ENCODE peak calls at places on chromosomes 16 and 17, in ten cellular contexts. One of them, this sample, is unnamed.

GRCh38 chr16:82580293-82580900 is 46.4 kb upstream of the CDH13 start:
- DNase-seq in OCI-LY7: peak
- DNase-seq in colonic mucosa: peak
- DNase-seq in GM12878: no peak
- DNase-seq in AG10803: peak
- DNase-seq in neural progenitor cell: peak
- DNase-seq in lower leg skin: no peak
- DNase-seq in H9: no peak
- DNase-seq in choroid plexus epithelial cell: peak
- DNase-seq in AG04449: no peak
- DNase-seq in this sample: no peak

GRCh38 chr16:12143776-12144175 is 167.2 kb downstream of the SNX29 start:
- DNase-seq in GM12878: no peak
- DNase-seq in neural progenitor cell: no peak
- DNase-seq in H9: no peak
- DNase-seq in choroid plexus epithelial cell: no peak
- DNase-seq in AG10803: no peak
- DNase-seq in lower leg skin: no peak
- DNase-seq in OCI-LY7: no peak
- DNase-seq in colonic mucosa: no peak
- DNase-seq in AG04449: no peak
- DNase-seq in this sample: no peak

GRCh38 chr16:80580109-80580832 is 39.5 kb downstream of the DYNLRB2 start:
- DNase-seq in neural progenitor cell: no peak
- DNase-seq in H9: no peak
- DNase-seq in GM12878: peak
- DNase-seq in AG04449: no peak
- DNase-seq in OCI-LY7: no peak
- DNase-seq in colonic mucosa: no peak
- DNase-seq in lower leg skin: peak
- DNase-seq in choroid plexus epithelial cell: peak
- DNase-seq in AG10803: peak
- DNase-seq in this sample: peak

GRCh38 chr17:65278050-65278819 is 141.1 kb downstream of the RGS9 start:
- DNase-seq in AG04449: no peak
- DNase-seq in choroid plexus epithelial cell: peak
- DNase-seq in GM12878: no peak
- DNase-seq in lower leg skin: peak
- DNase-seq in OCI-LY7: peak
- DNase-seq in colonic mucosa: peak
- DNase-seq in AG10803: peak
- DNase-seq in H9: peak
- DNase-seq in neural progenitor cell: peak
- DNase-seq in this sample: peak

GRCh38 chr16:24544640-24545039 is 5.3 kb downstream of the RBBP6 start:
- DNase-seq in neural progenitor cell: no peak
- DNase-seq in H9: no peak
- DNase-seq in AG04449: no peak
- DNase-seq in choroid plexus epithelial cell: no peak
- DNase-seq in OCI-LY7: no peak
- DNase-seq in colonic mucosa: no peak
- DNase-seq in AG10803: peak
- DNase-seq in GM12878: no peak
- DNase-seq in lower leg skin: no peak
- DNase-seq in this sample: no peak

GRCh38 chr16:4376126-4376819 is 4.6 kb downstream of the VASN start:
- DNase-seq in neural progenitor cell: peak
- DNase-seq in colonic mucosa: peak
- DNase-seq in choroid plexus epithelial cell: peak
- DNase-seq in GM12878: no peak
- DNase-seq in AG10803: peak
- DNase-seq in lower leg skin: peak
- DNase-seq in H9: no peak
- DNase-seq in AG04449: no peak
- DNase-seq in OCI-LY7: no peak
- DNase-seq in this sample: peak

GRCh38 chr17:68398731-68399637 is 58.3 kb downstream of the WIPI1 start:
- DNase-seq in H9: peak
- DNase-seq in neural progenitor cell: peak
- DNase-seq in colonic mucosa: peak
- DNase-seq in GM12878: no peak
- DNase-seq in choroid plexus epithelial cell: peak
- DNase-seq in AG04449: peak
- DNase-seq in OCI-LY7: peak
- DNase-seq in AG10803: peak
- DNase-seq in lower leg skin: peak
- DNase-seq in this sample: peak

GRCh38 chr17:81142301-81143199 is 22.8 kb upstream of the PVALEF start:
- DNase-seq in OCI-LY7: peak
- DNase-seq in GM12878: peak
- DNase-seq in AG04449: peak
- DNase-seq in AG10803: peak
- DNase-seq in choroid plexus epithelial cell: peak
- DNase-seq in lower leg skin: peak
- DNase-seq in colonic mucosa: peak
- DNase-seq in neural progenitor cell: peak
- DNase-seq in H9: peak
- DNase-seq in this sample: peak

GRCh38 chr17:67385122-67385988 is 8.3 kb downstream of the PITPNC1 start:
- DNase-seq in OCI-LY7: no peak
- DNase-seq in neural progenitor cell: no peak
- DNase-seq in choroid plexus epithelial cell: no peak
- DNase-seq in H9: no peak
- DNase-seq in GM12878: no peak
- DNase-seq in AG10803: no peak
- DNase-seq in AG04449: no peak
- DNase-seq in lower leg skin: no peak
- DNase-seq in colonic mucosa: no peak
- DNase-seq in this sample: no peak

GRCh38 chr17:75492555-75493168 is 22.7 kb downstream of the CASKIN2 start:
- DNase-seq in lower leg skin: no peak
- DNase-seq in AG04449: no peak
- DNase-seq in AG10803: no peak
- DNase-seq in choroid plexus epithelial cell: no peak
- DNase-seq in colonic mucosa: no peak
- DNase-seq in H9: no peak
- DNase-seq in neural progenitor cell: no peak
- DNase-seq in OCI-LY7: no peak
- DNase-seq in GM12878: no peak
- DNase-seq in this sample: no peak

GRCh38 chr17:13557077-13557476 is 44.7 kb downstream of the HS3ST3A1 start:
- DNase-seq in choroid plexus epithelial cell: peak
- DNase-seq in AG10803: peak
- DNase-seq in OCI-LY7: no peak
- DNase-seq in lower leg skin: no peak
- DNase-seq in neural progenitor cell: no peak
- DNase-seq in H9: no peak
- DNase-seq in colonic mucosa: no peak
- DNase-seq in GM12878: no peak
- DNase-seq in AG04449: peak
- DNase-seq in this sample: peak

GRCh38 chr16:23549938-23550337 is 7.2 kb downstream of the EARS2 start:
- DNase-seq in H9: no peak
- DNase-seq in choroid plexus epithelial cell: no peak
- DNase-seq in GM12878: no peak
- DNase-seq in OCI-LY7: no peak
- DNase-seq in neural progenitor cell: no peak
- DNase-seq in AG04449: no peak
- DNase-seq in AG10803: no peak
- DNase-seq in lower leg skin: no peak
- DNase-seq in colonic mucosa: no peak
- DNase-seq in this sample: no peak

GRCh38 chr17:16418684-16419066 is 3.3 kb downstream of the TRPV2 start:
- DNase-seq in choroid plexus epithelial cell: no peak
- DNase-seq in AG04449: no peak
- DNase-seq in H9: no peak
- DNase-seq in OCI-LY7: no peak
- DNase-seq in colonic mucosa: no peak
- DNase-seq in GM12878: no peak
- DNase-seq in AG10803: no peak
- DNase-seq in neural progenitor cell: no peak
- DNase-seq in lower leg skin: no peak
- DNase-seq in this sample: no peak

GRCh38 chr17:65930140-65930715 is 261.7 kb downstream of the CEP112 start:
- DNase-seq in AG10803: peak
- DNase-seq in GM12878: no peak
- DNase-seq in colonic mucosa: no peak
- DNase-seq in choroid plexus epithelial cell: no peak
- DNase-seq in neural progenitor cell: no peak
- DNase-seq in AG04449: peak
- DNase-seq in lower leg skin: no peak
- DNase-seq in OCI-LY7: no peak
- DNase-seq in H9: no peak
- DNase-seq in this sample: no peak

GRCh38 chr17:70434536-70435490 is 265.5 kb downstream of the KCNJ2 start:
- DNase-seq in OCI-LY7: no peak
- DNase-seq in neural progenitor cell: no peak
- DNase-seq in lower leg skin: no peak
- DNase-seq in GM12878: no peak
- DNase-seq in H9: no peak
- DNase-seq in colonic mucosa: peak
- DNase-seq in AG10803: no peak
- DNase-seq in choroid plexus epithelial cell: peak
- DNase-seq in AG04449: no peak
- DNase-seq in this sample: no peak

GRCh38 chr17:82899941-82900340 is 60.1 kb upstream of the ZNF750 start:
- DNase-seq in AG04449: no peak
- DNase-seq in choroid plexus epithelial cell: no peak
- DNase-seq in lower leg skin: no peak
- DNase-seq in OCI-LY7: no peak
- DNase-seq in AG10803: no peak
- DNase-seq in neural progenitor cell: no peak
- DNase-seq in H9: no peak
- DNase-seq in colonic mucosa: no peak
- DNase-seq in GM12878: no peak
- DNase-seq in this sample: no peak

GRCh38 chr17:82901356-82901755 is 61.5 kb upstream of the ZNF750 start:
- DNase-seq in colonic mucosa: no peak
- DNase-seq in H9: no peak
- DNase-seq in OCI-LY7: no peak
- DNase-seq in choroid plexus epithelial cell: no peak
- DNase-seq in AG04449: no peak
- DNase-seq in lower leg skin: no peak
- DNase-seq in neural progenitor cell: no peak
- DNase-seq in GM12878: no peak
- DNase-seq in AG10803: no peak
- DNase-seq in this sample: no peak

GRCh38 chr17:82897514-82898249 is 57.9 kb upstream of the ZNF750 start:
- DNase-seq in neural progenitor cell: no peak
- DNase-seq in OCI-LY7: no peak
- DNase-seq in AG10803: no peak
- DNase-seq in AG04449: no peak
- DNase-seq in colonic mucosa: no peak
- DNase-seq in lower leg skin: no peak
- DNase-seq in H9: no peak
- DNase-seq in choroid plexus epithelial cell: no peak
- DNase-seq in GM12878: no peak
- DNase-seq in this sample: no peak

GRCh38 chr17:82900741-82901140 is 60.9 kb upstream of the ZNF750 start:
- DNase-seq in AG10803: no peak
- DNase-seq in lower leg skin: no peak
- DNase-seq in OCI-LY7: no peak
- DNase-seq in GM12878: no peak
- DNase-seq in choroid plexus epithelial cell: peak
- DNase-seq in colonic mucosa: no peak
- DNase-seq in neural progenitor cell: no peak
- DNase-seq in AG04449: no peak
- DNase-seq in H9: no peak
- DNase-seq in this sample: no peak

DNA sequence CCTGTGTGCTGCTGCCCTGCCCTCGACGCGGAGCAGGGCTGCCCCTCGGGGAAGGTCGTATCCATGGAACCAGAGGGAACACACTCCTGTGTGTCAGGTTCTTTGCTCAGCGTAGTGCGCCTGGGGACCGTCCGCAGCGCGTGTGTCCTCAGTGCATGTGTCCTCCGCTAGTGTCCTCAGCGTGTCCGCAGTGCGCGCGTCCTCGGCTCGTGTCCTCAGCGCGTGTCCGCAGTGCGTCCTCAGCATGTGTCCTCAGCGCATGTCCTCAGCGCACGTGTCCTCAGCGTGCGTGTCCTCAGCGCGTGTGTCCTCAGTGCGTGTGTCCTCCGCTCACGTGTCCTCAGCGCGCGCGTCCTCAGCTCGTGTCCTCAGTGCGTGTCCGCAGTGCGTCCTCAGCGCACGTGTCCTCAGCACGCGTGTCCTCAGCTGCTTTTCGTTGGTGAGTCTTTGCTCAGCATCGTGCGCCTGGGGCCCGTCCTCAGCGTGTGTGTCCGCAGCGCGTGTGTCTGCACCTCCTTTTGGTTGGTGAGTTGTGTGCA is 59.2 kb upstream of the ZNF750 start:
- DNase-seq in OCI-LY7: no peak
- DNase-seq in AG10803: no peak
- DNase-seq in neural progenitor cell: no peak
- DNase-seq in lower leg skin: no peak
- DNase-seq in GM12878: no peak
- DNase-seq in colonic mucosa: no peak
- DNase-seq in choroid plexus epithelial cell: no peak
- DNase-seq in AG04449: no peak
- DNase-seq in H9: no peak
- DNase-seq in this sample: no peak
- TF ChIP-seq CTCF in OCI-LY7: no peak
- TF ChIP-seq CTCF in AG10803: no peak
- TF ChIP-seq CTCF in neural progenitor cell: no peak
- TF ChIP-seq CTCF in lower leg skin: no peak
- TF ChIP-seq CTCF in GM12878: no peak
- TF ChIP-seq CTCF in colonic mucosa: no peak
- TF ChIP-seq CTCF in choroid plexus epithelial cell: no peak
- TF ChIP-seq CTCF in AG04449: no peak
- TF ChIP-seq CTCF in H9: no peak
- TF ChIP-seq CTCF in this sample: no peak

GRCh38 chr17:47279062-47279801 is 25.6 kb downstream of the ITGB3 start:
- DNase-seq in colonic mucosa: no peak
- DNase-seq in AG04449: peak
- DNase-seq in choroid plexus epithelial cell: peak
- DNase-seq in OCI-LY7: peak
- DNase-seq in lower leg skin: peak
- DNase-seq in GM12878: peak
- DNase-seq in AG10803: peak
- DNase-seq in H9: no peak
- DNase-seq in neural progenitor cell: no peak
- DNase-seq in this sample: peak
- TF ChIP-seq CTCF in colonic mucosa: no peak
- TF ChIP-seq CTCF in AG04449: peak
- TF ChIP-seq CTCF in choroid plexus epithelial cell: peak
- TF ChIP-seq CTCF in OCI-LY7: no peak
- TF ChIP-seq CTCF in lower leg skin: no peak
- TF ChIP-seq CTCF in GM12878: no peak
- TF ChIP-seq CTCF in AG10803: peak
- TF ChIP-seq CTCF in H9: no peak
- TF ChIP-seq CTCF in neural progenitor cell: no peak
- TF ChIP-seq CTCF in this sample: peak

GRCh38 chr17:43588664-43589435 is 42.7 kb upstream of the ETV4 start:
- DNase-seq in GM12878: no peak
- DNase-seq in neural progenitor cell: no peak
- DNase-seq in colonic mucosa: no peak
- DNase-seq in choroid plexus epithelial cell: no peak
- DNase-seq in H9: no peak
- DNase-seq in AG04449: no peak
- DNase-seq in AG10803: no peak
- DNase-seq in lower leg skin: peak
- DNase-seq in OCI-LY7: no peak
- DNase-seq in this sample: no peak
- TF ChIP-seq CTCF in GM12878: no peak
- TF ChIP-seq CTCF in neural progenitor cell: no peak
- TF ChIP-seq CTCF in colonic mucosa: no peak
- TF ChIP-seq CTCF in choroid plexus epithelial cell: no peak
- TF ChIP-seq CTCF in H9: no peak
- TF ChIP-seq CTCF in AG04449: no peak
- TF ChIP-seq CTCF in AG10803: no peak
- TF ChIP-seq CTCF in lower leg skin: no peak
- TF ChIP-seq CTCF in OCI-LY7: no peak
- TF ChIP-seq CTCF in this sample: no peak

GRCh38 chr16:57945740-57946138 is 25.2 kb downstream of the CNGB1 start:
- DNase-seq in neural progenitor cell: no peak
- DNase-seq in AG04449: no peak
- DNase-seq in AG10803: no peak
- DNase-seq in choroid plexus epithelial cell: peak
- DNase-seq in colonic mucosa: no peak
- DNase-seq in GM12878: no peak
- DNase-seq in H9: no peak
- DNase-seq in lower leg skin: no peak
- DNase-seq in OCI-LY7: no peak
- DNase-seq in this sample: no peak
- TF ChIP-seq CTCF in neural progenitor cell: peak
- TF ChIP-seq CTCF in AG04449: no peak
- TF ChIP-seq CTCF in AG10803: peak
- TF ChIP-seq CTCF in choroid plexus epithelial cell: peak
- TF ChIP-seq CTCF in colonic mucosa: no peak
- TF ChIP-seq CTCF in GM12878: no peak
- TF ChIP-seq CTCF in H9: peak
- TF ChIP-seq CTCF in lower leg skin: no peak
- TF ChIP-seq CTCF in OCI-LY7: peak
- TF ChIP-seq CTCF in this sample: peak

This sample was measured in HFFc6.